ENCODE peak calls at places on chromosomes 12 and 14, in four cellular contexts. One of them, this sample, is unnamed.

GRCh38 chr14:92528486-92529100 is 15.0 kb downstream of the RIN3 start:
- DNase-seq in mesothelial cell of epicardium: no peak
- DNase-seq in GM12891: no peak
- DNase-seq in lung: no peak
- DNase-seq in this sample: no peak

GRCh38 chr12:25186788-25187397 is 8.1 kb downstream of the DNAI7 start:
- DNase-seq in mesothelial cell of epicardium: no peak
- DNase-seq in GM12891: no peak
- DNase-seq in lung: no peak
- DNase-seq in this sample: no peak

GRCh38 chr12:10618338-10618987 is 5.1 kb upstream of the MAGOHB start:
- DNase-seq in mesothelial cell of epicardium: no peak
- DNase-seq in GM12891: no peak
- DNase-seq in lung: no peak
- DNase-seq in this sample: peak

GRCh38 chr12:61896436-61896835 is 363.8 kb upstream of the USP15 start:
- DNase-seq in mesothelial cell of epicardium: no peak
- DNase-seq in GM12891: no peak
- DNase-seq in lung: no peak
- DNase-seq in this sample: no peak

GRCh38 chr12:6745751-6746525 is 7.0 kb downstream of the MLF2 start:
- DNase-seq in mesothelial cell of epicardium: no peak
- DNase-seq in GM12891: no peak
- DNase-seq in lung: no peak
- DNase-seq in this sample: no peak

GRCh38 chr14:88225721-88226120 is 97.3 kb downstream of the KCNK10 start:
- DNase-seq in mesothelial cell of epicardium: no peak
- DNase-seq in GM12891: no peak
- DNase-seq in lung: no peak
- DNase-seq in this sample: no peak

GRCh38 chr12:81811066-81811777 is 52.1 kb upstream of the PPFIA2 start:
- DNase-seq in mesothelial cell of epicardium: no peak
- DNase-seq in GM12891: no peak
- DNase-seq in lung: no peak
- DNase-seq in this sample: no peak

GRCh38 chr14:64656986-64657385 is 47.2 kb upstream of the PLEKHG3 start:
- DNase-seq in mesothelial cell of epicardium: no peak
- DNase-seq in GM12891: no peak
- DNase-seq in lung: no peak
- DNase-seq in this sample: no peak

GRCh38 chr12:75550401-75550851 is 39.0 kb upstream of the KRR1 start:
- DNase-seq in mesothelial cell of epicardium: no peak
- DNase-seq in GM12891: no peak
- DNase-seq in lung: no peak
- DNase-seq in this sample: no peak

GRCh38 chr12:101670007-101670671 is 27.3 kb upstream of the CHPT1 start:
- DNase-seq in mesothelial cell of epicardium: no peak
- DNase-seq in GM12891: no peak
- DNase-seq in lung: peak
- DNase-seq in this sample: peak

GRCh38 chr14:99955826-99956455 is 109.3 kb upstream of the EVL start:
- DNase-seq in mesothelial cell of epicardium: no peak
- DNase-seq in GM12891: no peak
- DNase-seq in lung: no peak
- DNase-seq in this sample: no peak

GRCh38 chr12:28060901-28061300 is 88.4 kb upstream of the PTHLH start:
- DNase-seq in mesothelial cell of epicardium: no peak
- DNase-seq in GM12891: no peak
- DNase-seq in lung: no peak
- DNase-seq in this sample: no peak

GRCh38 chr12:79326225-79326624 is 364.5 kb downstream of the PAWR start:
- DNase-seq in mesothelial cell of epicardium: no peak
- DNase-seq in GM12891: no peak
- DNase-seq in lung: no peak
- DNase-seq in this sample: no peak

GRCh38 chr14:25607095-25607657 is 557.2 kb upstream of the STXBP6 start:
- DNase-seq in mesothelial cell of epicardium: no peak
- DNase-seq in GM12891: no peak
- DNase-seq in lung: no peak
- DNase-seq in this sample: no peak

GRCh38 chr14:37824936-37825698 is 229.7 kb downstream of the TTC6 start:
- DNase-seq in mesothelial cell of epicardium: no peak
- DNase-seq in GM12891: no peak
- DNase-seq in lung: no peak
- DNase-seq in this sample: no peak

GRCh38 chr14:91897121-91897701 is 29.9 kb upstream of the TC2N start:
- DNase-seq in mesothelial cell of epicardium: no peak
- DNase-seq in GM12891: no peak
- DNase-seq in lung: peak
- DNase-seq in this sample: peak

This sample was measured in HFFc6.